ENCODE peak calls at places on chromosomes 11 and 22, in seven cellular contexts. I is transverse colon, C is stomach, P is K562, Q is ovary, T is upper lobe of left lung, B is A549. O is an unnamed sample.

GRCh38 chr11:71449596-71449995 is 1.4 kb upstream of the DHCR7 start:
- DNase-seq in B (no peak), C (no peak), I (no peak), Q (peak), P (no peak), T (no peak), O (no peak)

GRCh38 chr11:19800714-19801519 is 88.3 kb downstream of the NAV2 start:
- DNase-seq in Q (no peak), I (no peak), P (no peak), T (no peak), B (no peak), C (no peak), O (no peak)

GRCh38 chr11:116580828-116581227 is 192.0 kb downstream of the BUD13 start:
- DNase-seq in I (no peak), T (no peak), Q (no peak), C (no peak), P (no peak), B (no peak), O (no peak)

GRCh38 chr11:111930472-111930871 is 6.7 kb upstream of the DIXDC1 start:
- DNase-seq in T (no peak), Q (no peak), I (no peak), P (no peak), C (no peak), B (no peak), O (no peak)

GRCh38 chr11:128956401-128957203 is 13.9 kb upstream of the TP53AIP1 start:
- DNase-seq in B (peak), I (peak), T (no peak), Q (no peak), C (no peak), P (peak), O (peak)

GRCh38 chr11:77300695-77301094 is 791 bp downstream of the GDPD4 start:
- DNase-seq in C (no peak), I (no peak), T (no peak), Q (no peak), P (no peak), B (peak), O (no peak)

GRCh38 chr11:11976476-11977187 is 31.8 kb downstream of the DKK3 start:
- DNase-seq in I (peak), C (peak), Q (no peak), B (peak), T (peak), P (no peak), O (no peak)

GRCh38 chr11:59879534-59879933 is 952 bp downstream of the OOSP3 start:
- DNase-seq in C (no peak), T (no peak), I (no peak), Q (no peak), B (no peak), P (no peak), O (no peak)

GRCh38 chr11:117492578-117493251 is 165.1 kb downstream of the CEP164 start:
- DNase-seq in I (no peak), B (no peak), P (no peak), T (no peak), Q (no peak), C (no peak), O (no peak)

GRCh38 chr11:2921742-2922493 is 7.3 kb downstream of the PHLDA2 start:
- DNase-seq in B (no peak), T (no peak), Q (no peak), I (no peak), C (no peak), P (no peak), O (no peak)

GRCh38 chr22:28750471-28750881 is 8.6 kb downstream of the HSCB start:
- DNase-seq in C (no peak), I (no peak), B (no peak), P (no peak), Q (no peak), T (no peak), O (no peak)

GRCh38 chr22:47173535-47174021 is 411.1 kb downstream of the TBC1D22A start:
- DNase-seq in C (no peak), I (peak), T (no peak), P (no peak), Q (peak), B (no peak), O (no peak)

GRCh38 chr11:82899957-82900276 is 313 bp downstream of the PRCP start:
- DNase-seq in B (no peak), C (no peak), I (no peak), T (no peak), P (no peak), Q (no peak), O (no peak)

GRCh38 chr11:61667684-61668320 is 12.4 kb upstream of the DAGLA start:
- DNase-seq in I (no peak), B (no peak), Q (no peak), P (no peak), C (no peak), T (no peak), O (no peak)

GRCh38 chr11:61670626-61671025 is 9.6 kb upstream of the DAGLA start:
- DNase-seq in I (no peak), P (no peak), Q (no peak), C (no peak), T (no peak), B (no peak), O (no peak)

GRCh38 chr11:61666684-61667297 is 13.4 kb upstream of the DAGLA start:
- DNase-seq in B (no peak), C (no peak), T (no peak), I (no peak), Q (no peak), P (no peak), O (no peak)

GRCh38 chr11:61671527-61671926 is 8.7 kb upstream of the DAGLA start:
- DNase-seq in C (no peak), I (peak), T (no peak), B (peak), P (no peak), Q (no peak), O (no peak)

GRCh38 chr11:61669417-61669816 is 10.8 kb upstream of the DAGLA start:
- DNase-seq in I (no peak), T (no peak), B (no peak), P (no peak), Q (no peak), C (no peak), O (no peak)
- TF ChIP-seq EP300 in I (no peak), T (no peak), B (no peak), P (no peak), Q (no peak), C (no peak), O (no peak)

GRCh38 chr11:48052183-48053040 is 72.1 kb downstream of the PTPRJ start:
- DNase-seq in Q (no peak), P (no peak), C (peak), T (peak), B (peak), I (peak), O (no peak)
- TF ChIP-seq EP300 in Q (no peak), P (no peak), C (no peak), T (no peak), B (no peak), I (no peak), O (no peak)

GRCh38 chr11:65421204-65422103 is 1.1 kb upstream of the NEAT1 start:
- DNase-seq in P (no peak), B (peak), C (peak), T (peak), Q (peak), I (peak), O (peak)
- TF ChIP-seq EP300 in P (peak), B (peak), C (peak), T (peak), Q (peak), I (peak), O (peak)

DNA sequence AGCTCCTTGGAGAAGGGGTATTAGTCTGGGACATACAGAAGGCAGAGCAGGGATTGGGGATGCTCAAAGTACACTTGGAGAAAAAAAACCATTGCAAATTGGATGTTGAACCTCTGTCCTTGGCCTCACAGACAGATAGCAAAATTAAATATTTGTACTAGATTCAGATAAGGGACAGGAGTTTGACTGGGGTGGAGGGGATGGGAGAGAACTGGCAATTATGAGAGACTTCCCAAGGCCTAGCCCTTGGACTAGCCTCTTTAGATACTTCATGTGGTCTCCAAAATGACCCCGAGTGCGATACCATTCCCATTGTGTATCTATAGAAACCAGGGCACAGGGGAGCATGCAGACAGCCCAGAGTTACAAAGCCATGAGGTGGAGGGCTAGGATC is 15.5 kb downstream of the DGAT2 start:
- DNase-seq in I (no peak), Q (no peak), P (no peak), C (no peak), T (no peak), B (no peak), O (no peak)
- TF ChIP-seq EP300 in I (no peak), Q (no peak), P (no peak), C (no peak), T (no peak), B (no peak), O (no peak)

DNA sequence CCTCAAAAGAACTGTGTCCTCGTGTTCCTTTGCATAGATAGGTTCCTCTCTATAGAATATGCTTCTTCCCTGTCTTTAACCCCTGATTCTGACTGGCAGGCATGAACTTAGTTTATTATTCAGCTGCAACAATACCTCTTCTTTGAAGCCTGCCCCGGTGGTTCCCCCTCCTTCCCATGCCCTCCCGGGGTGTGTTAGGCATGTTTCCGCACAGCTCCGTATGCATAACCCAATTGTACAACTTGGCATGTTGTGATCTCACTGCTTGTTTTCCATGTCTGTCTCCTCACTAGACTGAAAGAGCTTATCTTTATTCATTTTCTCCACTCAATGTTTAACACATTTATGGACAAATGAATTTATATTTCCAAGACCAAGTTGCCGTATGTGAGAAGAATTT is 72.6 kb downstream of the DEPDC5 start:
- DNase-seq in I (no peak), Q (no peak), P (no peak), C (no peak), B (no peak), T (no peak), O (no peak)
- TF ChIP-seq EP300 in I (no peak), Q (no peak), P (no peak), C (no peak), B (no peak), T (no peak), O (no peak)

DNA sequence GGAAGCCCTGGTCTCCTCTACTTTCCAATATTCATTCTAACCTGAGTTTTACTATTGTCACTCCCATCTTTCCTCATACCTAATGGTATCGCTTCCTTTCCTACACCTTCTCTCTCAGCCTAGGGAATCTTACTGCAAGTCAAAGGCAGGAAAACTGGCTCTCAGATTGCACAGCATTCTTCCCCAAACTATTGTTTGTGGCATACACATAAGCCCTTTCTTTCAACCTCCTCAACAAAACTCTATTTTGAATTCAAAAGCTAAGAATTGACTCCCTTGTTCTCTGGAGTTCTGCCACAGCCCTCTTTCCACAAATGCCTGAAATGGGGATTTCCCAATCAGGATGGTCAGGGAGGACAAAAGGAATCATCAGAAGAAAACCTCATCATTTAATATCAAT is 181.5 kb downstream of the FAM76B start:
- DNase-seq in Q (no peak), P (no peak), I (no peak), T (no peak), C (no peak), B (no peak), O (no peak)
- TF ChIP-seq EP300 in Q (no peak), P (no peak), I (no peak), T (no peak), C (no peak), B (no peak), O (no peak)

GRCh38 chr11:42646959-42647358 is 664.8 kb upstream of the API5 start:
- DNase-seq in I (no peak), P (no peak), Q (no peak), T (no peak), C (no peak), B (no peak), O (no peak)
- TF ChIP-seq EP300 in I (no peak), P (no peak), Q (no peak), T (no peak), C (no peak), B (no peak), O (no peak)

DNA sequence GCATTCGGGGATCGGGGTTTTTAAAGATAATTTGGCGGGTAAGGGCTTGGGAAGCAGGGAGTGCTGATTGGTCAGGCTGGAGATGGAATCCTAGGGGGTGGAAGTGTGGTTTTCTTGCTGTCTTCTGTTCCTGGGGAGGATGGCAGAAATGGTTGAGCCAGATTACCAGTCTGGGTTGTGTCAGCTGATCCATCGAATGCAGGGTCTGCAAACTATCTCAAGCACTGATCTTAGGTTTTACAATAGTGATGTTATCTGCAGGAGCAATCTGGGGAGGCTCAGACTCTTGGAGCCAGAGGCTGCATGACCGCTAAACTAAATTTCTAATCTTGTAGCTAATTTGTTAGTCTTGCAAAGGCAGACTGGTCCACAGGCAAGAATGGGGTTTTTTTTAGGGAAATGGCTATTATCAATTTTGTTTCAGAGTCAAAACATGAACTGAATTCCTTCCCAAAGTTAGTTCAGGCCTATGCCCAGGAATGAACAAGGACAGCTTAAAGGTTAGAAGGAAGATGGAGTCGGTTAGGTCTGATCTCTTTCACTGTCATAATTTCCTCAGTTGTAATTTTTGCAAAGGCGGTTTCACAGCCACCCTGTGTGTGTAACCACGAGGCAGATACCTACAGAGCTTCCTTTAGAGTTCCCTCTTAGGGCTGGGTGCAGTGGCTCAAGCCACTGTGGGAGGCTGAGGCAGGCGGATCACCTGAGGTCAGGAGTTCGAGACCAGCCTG is 10.2 kb downstream of the SCGB1A1 start:
- DNase-seq in I (no peak), C (no peak), B (no peak), T (no peak), Q (no peak), P (no peak), O (no peak)
- TF ChIP-seq EP300 in I (no peak), C (no peak), B (no peak), T (no peak), Q (no peak), P (no peak), O (no peak)

GRCh38 chr22:39489094-39490068 is 12.7 kb upstream of the MIEF1 start:
- DNase-seq in T (no peak), I (no peak), C (no peak), Q (no peak), P (no peak), B (no peak), O (no peak)

GRCh38 chr22:39488563-39489083 is 13.5 kb upstream of the MIEF1 start:
- DNase-seq in B (no peak), Q (no peak), I (no peak), P (peak), C (no peak), T (no peak), O (no peak)

GRCh38 chr22:39491696-39492095 is 10.4 kb upstream of the MIEF1 start:
- DNase-seq in I (no peak), T (no peak), B (no peak), C (no peak), P (no peak), Q (no peak), O (no peak)

GRCh38 chr22:39490966-39491680 is 11.0 kb upstream of the MIEF1 start:
- DNase-seq in I (no peak), C (no peak), T (no peak), Q (no peak), P (no peak), B (no peak), O (no peak)

GRCh38 chr22:39490135-39490798 is 11.8 kb upstream of the MIEF1 start:
- DNase-seq in I (peak), B (peak), C (peak), T (peak), Q (peak), P (peak), O (no peak)
- TF ChIP-seq EP300 in I (no peak), B (no peak), C (no peak), T (no peak), Q (no peak), P (no peak), O (no peak)